ENCODE peak calls at places on chromosomes 3 and 15, in nine cellular contexts. G, N, F, Q, V, W, K, H and J are unnamed samples.

GRCh38 chr15:58771621-58772235 is 626 bp downstream of the MINDY2 start:
- DNase-seq in G (no peak), K (peak), F (no peak), V (no peak), Q (peak), N (peak), H (no peak), W (peak), J (no peak)

GRCh38 chr15:69718916-69719315 is 266.3 kb downstream of the RPLP1 start:
- DNase-seq in K (no peak), V (no peak), G (no peak), Q (no peak), F (no peak), H (no peak), W (no peak), N (no peak), J (no peak)

GRCh38 chr3:60809857-60810256 is 441.4 kb downstream of the FHIT start:
- DNase-seq in V (peak), G (peak), H (peak), K (no peak), F (no peak), N (no peak), Q (peak), W (no peak), J (no peak)

GRCh38 chr3:168511428-168512014 is 415.8 kb upstream of the GOLIM4 start:
- DNase-seq in V (peak), N (no peak), G (no peak), Q (peak), F (no peak), H (peak), W (no peak), K (no peak), J (no peak)

GRCh38 chr3:111299070-111299672 is 227.6 kb downstream of the NECTIN3 start:
- DNase-seq in F (no peak), K (no peak), G (no peak), H (peak), W (peak), N (no peak), V (peak), Q (no peak), J (no peak)

GRCh38 chr3:179068779-179069530 is 2.7 kb downstream of the ZMAT3 start:
- DNase-seq in K (no peak), F (no peak), V (peak), Q (no peak), H (peak), W (peak), N (no peak), G (no peak), J (no peak)

GRCh38 chr3:149468504-149469212 is 5.8 kb upstream of the TM4SF4 start:
- DNase-seq in W (no peak), K (no peak), F (no peak), V (no peak), N (peak), H (no peak), Q (no peak), G (peak), J (no peak)

GRCh38 chr15:74793135-74794028 is 11.5 kb downstream of the CSK start:
- DNase-seq in H (peak), W (peak), Q (no peak), K (no peak), V (no peak), F (no peak), N (no peak), G (no peak), J (no peak)

GRCh38 chr15:57541805-57542504 is 49.7 kb upstream of the MYZAP start:
- DNase-seq in G (no peak), N (peak), Q (peak), W (peak), H (peak), K (peak), V (peak), F (peak), J (no peak)

GRCh38 chr3:102124301-102125158 is 275.2 kb downstream of the NFKBIZ start:
- DNase-seq in F (no peak), Q (no peak), N (no peak), V (peak), K (no peak), W (no peak), H (peak), G (peak), J (no peak)

DNA sequence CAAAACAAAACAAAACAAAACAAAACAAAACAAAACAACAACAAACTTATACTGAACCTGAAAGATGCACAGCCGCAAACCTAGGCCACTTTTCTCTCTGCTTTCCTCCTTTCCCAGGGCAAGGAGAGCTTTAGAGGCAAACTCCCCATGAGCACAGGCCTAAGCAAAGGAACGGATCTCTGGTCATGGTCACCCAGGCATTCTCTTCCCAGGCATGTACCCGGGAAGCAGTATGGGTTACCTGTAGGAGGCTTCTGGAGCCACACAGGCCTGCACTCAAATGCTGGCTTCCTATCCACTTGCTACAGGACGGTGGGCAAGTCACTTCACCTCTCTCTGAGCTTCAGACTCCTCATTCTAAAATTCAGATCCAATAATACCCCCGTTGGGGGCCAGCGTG is 171.8 kb downstream of the SMAD6 start:
- DNase-seq in W (peak), N (no peak), H (no peak), F (no peak), G (no peak), K (no peak), V (no peak), Q (no peak), J (no peak)
- TF ChIP-seq CTCF in W (no peak), N (no peak), H (no peak), F (no peak), G (no peak), K (no peak), V (no peak), Q (no peak), J (no peak)

GRCh38 chr3:126264952-126265351 is 84.6 kb upstream of the ALDH1L1 start:
- DNase-seq in Q (no peak), N (no peak), H (no peak), W (no peak), V (no peak), F (no peak), G (no peak), K (peak), J (no peak)

GRCh38 chr3:126266291-126266840 is 86.0 kb upstream of the ALDH1L1 start:
- DNase-seq in V (no peak), K (peak), G (no peak), F (no peak), W (peak), Q (peak), N (peak), H (peak), J (peak)

GRCh38 chr3:126267169-126267975 is 87.0 kb upstream of the ALDH1L1 start:
- DNase-seq in G (peak), K (peak), H (peak), Q (peak), W (peak), F (peak), V (peak), N (peak), J (no peak)

GRCh38 chr3:126267976-126268615 is 87.7 kb upstream of the ALDH1L1 start:
- DNase-seq in H (no peak), F (no peak), K (peak), W (no peak), V (no peak), G (no peak), Q (no peak), N (no peak), J (no peak)

GRCh38 chr3:126266850-126267168 is 86.4 kb upstream of the ALDH1L1 start:
- DNase-seq in K (no peak), V (no peak), N (no peak), F (no peak), W (no peak), G (no peak), Q (no peak), H (no peak), J (no peak)
- H3K4me3 ChIP-seq in K (peak), V (peak), N (no peak), F (peak), W (peak), G (peak), Q (no peak), H (peak), J (no peak)

GRCh38 chr3:194137314-194138097 is 1.6 kb downstream of the HES1 start:
- DNase-seq in F (no peak), K (peak), H (peak), N (peak), W (peak), V (peak), G (peak), Q (peak), J (no peak)

GRCh38 chr3:194134757-194135515 is 1.0 kb upstream of the HES1 start:
- DNase-seq in N (peak), K (peak), Q (peak), G (peak), H (peak), V (peak), W (peak), F (peak), J (peak)

GRCh38 chr3:194136519-194137313 is 768 bp downstream of the HES1 start:
- DNase-seq in V (peak), N (no peak), H (peak), F (peak), G (peak), Q (peak), W (peak), K (peak), J (peak)

GRCh38 chr3:194135516-194135805 is 487 bp upstream of the HES1 start:
- DNase-seq in N (no peak), K (no peak), H (no peak), V (no peak), F (no peak), G (no peak), Q (peak), W (peak), J (no peak)

GRCh38 chr3:194135806-194136518 is at the start of gene HES1:
- DNase-seq in K (peak), N (peak), G (peak), V (peak), H (peak), F (peak), W (peak), Q (peak), J (peak)
- TF ChIP-seq CTCF in K (no peak), N (no peak), G (no peak), V (no peak), H (no peak), F (no peak), W (peak), Q (no peak), J (no peak)

GRCh38 chr15:26893351-26894065 is 26.6 kb downstream of the GABRA5 start:
- DNase-seq in W (peak), K (no peak), F (no peak), H (no peak), N (no peak), G (no peak), Q (no peak), V (no peak), J (no peak)

GRCh38 chr15:26891448-26891881 is 24.6 kb downstream of the GABRA5 start:
- DNase-seq in Q (peak), K (no peak), V (peak), N (peak), F (no peak), H (peak), G (no peak), W (peak), J (peak)

GRCh38 chr15:26892678-26893077 is 25.8 kb downstream of the GABRA5 start:
- DNase-seq in H (no peak), K (no peak), G (no peak), F (no peak), Q (no peak), N (no peak), V (no peak), W (no peak), J (no peak)

GRCh38 chr15:26890988-26891387 is 24.1 kb downstream of the GABRA5 start:
- DNase-seq in G (no peak), N (no peak), Q (no peak), H (no peak), F (no peak), W (no peak), V (no peak), K (no peak), J (no peak)

GRCh38 chr15:26892119-26892518 is 25.3 kb downstream of the GABRA5 start:
- DNase-seq in V (no peak), G (no peak), F (no peak), Q (no peak), W (peak), K (no peak), H (no peak), N (no peak), J (no peak)
- H3K4me3 ChIP-seq in V (no peak), G (no peak), F (no peak), Q (no peak), W (no peak), K (no peak), H (no peak), N (no peak), J (no peak)

GRCh38 chr3:57152150-57152549 is 13.0 kb downstream of the IL17RD start:
- DNase-seq in N (no peak), Q (no peak), H (no peak), K (peak), W (no peak), F (no peak), V (no peak), G (no peak), J (no peak)
- TF ChIP-seq CTCF in N (no peak), Q (no peak), H (peak), K (no peak), W (peak), F (no peak), V (peak), G (no peak), J (no peak)